ENCODE peak calls at places on chromosomes 3 and 15, in four cellular contexts. One of them, this sample, is unnamed.

GRCh38 chr3:66933233-66933632 is 64.9 kb upstream of the KBTBD8 start:
- DNase-seq in HepG2: no peak
- DNase-seq in GM12878: no peak
- DNase-seq in K562: no peak
- DNase-seq in this sample: no peak

GRCh38 chr3:194285024-194285858 is 65.9 kb downstream of the CPN2 start:
- DNase-seq in HepG2: no peak
- DNase-seq in GM12878: no peak
- DNase-seq in K562: no peak
- DNase-seq in this sample: no peak

GRCh38 chr3:149473314-149473990 is 1.0 kb upstream of the TM4SF4 start:
- DNase-seq in HepG2: no peak
- DNase-seq in GM12878: no peak
- DNase-seq in K562: no peak
- DNase-seq in this sample: no peak

GRCh38 chr3:36900474-36901443 is 44.1 kb downstream of the TRANK1 start:
- DNase-seq in HepG2: no peak
- DNase-seq in GM12878: no peak
- DNase-seq in K562: no peak
- DNase-seq in this sample: no peak

GRCh38 chr15:38029741-38030140 is 95.3 kb downstream of the TMCO5A start:
- DNase-seq in HepG2: no peak
- DNase-seq in GM12878: no peak
- DNase-seq in K562: no peak
- DNase-seq in this sample: no peak

GRCh38 chr3:147187687-147188086 is 218.7 kb downstream of the ZIC4 start:
- DNase-seq in GM12878: no peak
- DNase-seq in K562: no peak
- DNase-seq in HepG2: no peak
- DNase-seq in this sample: no peak

GRCh38 chr3:79002465-79003372 is 765.1 kb downstream of the ROBO1 start:
- DNase-seq in K562: no peak
- DNase-seq in HepG2: no peak
- DNase-seq in GM12878: no peak
- DNase-seq in this sample: no peak

GRCh38 chr3:53375019-53375418 is 27.7 kb upstream of the DCP1A start:
- DNase-seq in GM12878: no peak
- DNase-seq in K562: peak; percentile 72
- DNase-seq in HepG2: peak; percentile 69
- DNase-seq in this sample: peak; percentile 83

GRCh38 chr3:114394551-114394950 is 100.7 kb downstream of the TIGIT start:
- DNase-seq in GM12878: no peak
- DNase-seq in K562: no peak
- DNase-seq in HepG2: no peak
- DNase-seq in this sample: no peak
- TF ChIP-seq FOXM1 in GM12878: no peak
- TF ChIP-seq FOXM1 in K562: no peak
- TF ChIP-seq FOXM1 in HepG2: no peak
- TF ChIP-seq FOXM1 in this sample: no peak

GRCh38 chr3:143298886-143299535 is 179.4 kb downstream of the CHST2 start:
- DNase-seq in GM12878: no peak
- DNase-seq in K562: no peak
- DNase-seq in HepG2: no peak
- DNase-seq in this sample: no peak
- TF ChIP-seq TARDBP in GM12878: no peak
- TF ChIP-seq TARDBP in K562: no peak
- TF ChIP-seq TARDBP in HepG2: no peak
- TF ChIP-seq TARDBP in this sample: no peak

GRCh38 chr3:97932387-97932801 is 39.8 kb downstream of the RIOX2 start:
- DNase-seq in K562: peak; percentile 38
- DNase-seq in GM12878: no peak
- DNase-seq in HepG2: no peak
- DNase-seq in this sample: no peak

GRCh38 chr3:97928986-97929385 is 43.2 kb downstream of the RIOX2 start:
- DNase-seq in HepG2: no peak
- DNase-seq in GM12878: no peak
- DNase-seq in K562: no peak
- DNase-seq in this sample: no peak

GRCh38 chr3:97930018-97930417 is 42.2 kb downstream of the RIOX2 start:
- DNase-seq in HepG2: no peak
- DNase-seq in K562: no peak
- DNase-seq in GM12878: no peak
- DNase-seq in this sample: no peak

GRCh38 chr3:97931218-97931617 is 41.0 kb downstream of the RIOX2 start:
- DNase-seq in K562: no peak
- DNase-seq in GM12878: no peak
- DNase-seq in HepG2: no peak
- DNase-seq in this sample: no peak

GRCh38 chr3:97927699-97928098 is 44.5 kb downstream of the RIOX2 start:
- DNase-seq in HepG2: peak; percentile 35
- DNase-seq in GM12878: no peak
- DNase-seq in K562: no peak
- DNase-seq in this sample: no peak
- TF ChIP-seq BHLHE40 in HepG2: no peak
- TF ChIP-seq BHLHE40 in GM12878: no peak
- TF ChIP-seq BHLHE40 in K562: no peak
- TF ChIP-seq BHLHE40 in this sample: no peak

DNA sequence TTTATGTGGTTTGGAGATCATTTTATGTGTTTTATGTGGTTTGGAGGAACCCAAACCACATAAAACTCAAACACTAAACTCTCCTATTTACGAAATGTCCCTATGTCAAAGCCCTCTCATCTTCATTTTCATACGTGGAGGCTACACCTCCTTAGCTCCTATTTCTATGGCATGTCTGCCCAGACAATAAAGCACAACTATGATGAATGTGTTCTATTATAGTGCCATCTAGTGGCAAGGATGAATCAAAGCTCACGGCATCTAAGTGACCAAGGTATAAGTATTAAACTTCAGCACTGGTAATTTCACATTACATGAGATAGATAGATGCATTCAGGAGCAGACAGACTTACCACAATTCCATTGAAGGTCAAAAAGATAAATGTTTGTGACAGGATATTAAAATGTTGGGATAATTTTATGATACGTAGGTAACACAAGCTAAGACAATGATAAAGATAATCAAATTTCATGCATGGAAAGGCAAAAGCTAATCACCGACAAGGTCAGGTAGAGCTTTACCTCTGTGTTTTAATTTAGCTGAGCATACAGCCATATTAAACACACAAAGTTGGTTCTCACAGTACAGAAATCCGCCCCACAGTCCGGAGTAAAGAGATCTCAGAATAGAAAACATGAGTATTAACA is 130.6 kb upstream of the FHIT start:
- DNase-seq in K562: peak; percentile 22
- DNase-seq in HepG2: peak; percentile 35
- DNase-seq in GM12878: no peak
- DNase-seq in this sample: peak; percentile 60
- TF ChIP-seq FOXM1 in K562: no peak
- TF ChIP-seq FOXM1 in HepG2: no peak
- TF ChIP-seq FOXM1 in GM12878: no peak
- TF ChIP-seq FOXM1 in this sample: no peak

GRCh38 chr3:197031315-197032285 is 2.0 kb upstream of the MELTF start:
- DNase-seq in HepG2: peak; percentile 96
- DNase-seq in GM12878: no peak
- DNase-seq in K562: peak; percentile 73
- DNase-seq in this sample: no peak
- TF ChIP-seq TARDBP in HepG2: peak; percentile 30
- TF ChIP-seq TARDBP in GM12878: no peak
- TF ChIP-seq TARDBP in K562: peak; percentile 55
- TF ChIP-seq TARDBP in this sample: no peak

GRCh38 chr3:125053304-125053699 is 2.5 kb downstream of the HEG1 start:
- DNase-seq in K562: no peak
- DNase-seq in HepG2: no peak
- DNase-seq in GM12878: no peak
- DNase-seq in this sample: no peak

GRCh38 chr3:125052671-125053303 is 3.0 kb downstream of the HEG1 start:
- DNase-seq in GM12878: no peak
- DNase-seq in HepG2: peak; percentile 77
- DNase-seq in K562: no peak
- DNase-seq in this sample: no peak

GRCh38 chr3:125055165-125055912 is 458 bp downstream of the HEG1 start:
- DNase-seq in K562: peak; percentile 33
- DNase-seq in HepG2: no peak
- DNase-seq in GM12878: no peak
- DNase-seq in this sample: peak; percentile 46

GRCh38 chr3:125055913-125056705 is at the start of gene HEG1:
- DNase-seq in HepG2: peak; percentile 55
- DNase-seq in GM12878: no peak
- DNase-seq in K562: peak; percentile 66
- DNase-seq in this sample: peak; percentile 83

GRCh38 chr3:125054436-125055164 is 1.2 kb downstream of the HEG1 start:
- DNase-seq in K562: no peak
- DNase-seq in GM12878: peak; percentile 62
- DNase-seq in HepG2: peak; percentile 85
- DNase-seq in this sample: no peak
- TF ChIP-seq BHLHE40 in K562: no peak
- TF ChIP-seq BHLHE40 in GM12878: peak; percentile 66
- TF ChIP-seq BHLHE40 in HepG2: peak; percentile 27
- TF ChIP-seq BHLHE40 in this sample: no peak

GRCh38 chr3:25664810-25665645 is at the start of gene TOP2B:
- DNase-seq in HepG2: peak; percentile 90
- DNase-seq in GM12878: peak; percentile 81
- DNase-seq in K562: peak; percentile 99
- DNase-seq in this sample: peak; percentile 94

GRCh38 chr3:25662921-25663320 is 1.8 kb downstream of the TOP2B start:
- DNase-seq in GM12878: no peak
- DNase-seq in K562: no peak
- DNase-seq in HepG2: no peak
- DNase-seq in this sample: no peak

GRCh38 chr3:25665646-25666136 is 984 bp upstream of the TOP2B start:
- DNase-seq in K562: no peak
- DNase-seq in HepG2: no peak
- DNase-seq in GM12878: no peak
- DNase-seq in this sample: no peak

GRCh38 chr3:25663324-25664065 is 1.2 kb downstream of the TOP2B start:
- DNase-seq in HepG2: peak; percentile 56
- DNase-seq in GM12878: no peak
- DNase-seq in K562: peak; percentile 25
- DNase-seq in this sample: peak; percentile 30

GRCh38 chr3:25664066-25664809 is 469 bp downstream of the TOP2B start:
- DNase-seq in K562: peak; percentile 78
- DNase-seq in GM12878: no peak
- DNase-seq in HepG2: peak; percentile 29
- DNase-seq in this sample: peak; percentile 45
- TF ChIP-seq FOXM1 in K562: peak; percentile 36
- TF ChIP-seq FOXM1 in GM12878: no peak
- TF ChIP-seq FOXM1 in HepG2: no peak
- TF ChIP-seq FOXM1 in this sample: no peak

GRCh38 chr15:70488002-70488605 is 275.3 kb downstream of the UACA start:
- DNase-seq in HepG2: peak; percentile 29
- DNase-seq in K562: peak; percentile 79
- DNase-seq in GM12878: no peak
- DNase-seq in this sample: peak; percentile 80

GRCh38 chr15:70487380-70487725 is 276.0 kb downstream of the UACA start:
- DNase-seq in HepG2: no peak
- DNase-seq in K562: no peak
- DNase-seq in GM12878: no peak
- DNase-seq in this sample: no peak

GRCh38 chr15:70490838-70491155 is 272.6 kb downstream of the UACA start:
- DNase-seq in HepG2: no peak
- DNase-seq in GM12878: no peak
- DNase-seq in K562: no peak
- DNase-seq in this sample: no peak

GRCh38 chr15:70490148-70490837 is 273.1 kb downstream of the UACA start:
- DNase-seq in HepG2: no peak
- DNase-seq in K562: no peak
- DNase-seq in GM12878: no peak
- DNase-seq in this sample: no peak

DNA sequence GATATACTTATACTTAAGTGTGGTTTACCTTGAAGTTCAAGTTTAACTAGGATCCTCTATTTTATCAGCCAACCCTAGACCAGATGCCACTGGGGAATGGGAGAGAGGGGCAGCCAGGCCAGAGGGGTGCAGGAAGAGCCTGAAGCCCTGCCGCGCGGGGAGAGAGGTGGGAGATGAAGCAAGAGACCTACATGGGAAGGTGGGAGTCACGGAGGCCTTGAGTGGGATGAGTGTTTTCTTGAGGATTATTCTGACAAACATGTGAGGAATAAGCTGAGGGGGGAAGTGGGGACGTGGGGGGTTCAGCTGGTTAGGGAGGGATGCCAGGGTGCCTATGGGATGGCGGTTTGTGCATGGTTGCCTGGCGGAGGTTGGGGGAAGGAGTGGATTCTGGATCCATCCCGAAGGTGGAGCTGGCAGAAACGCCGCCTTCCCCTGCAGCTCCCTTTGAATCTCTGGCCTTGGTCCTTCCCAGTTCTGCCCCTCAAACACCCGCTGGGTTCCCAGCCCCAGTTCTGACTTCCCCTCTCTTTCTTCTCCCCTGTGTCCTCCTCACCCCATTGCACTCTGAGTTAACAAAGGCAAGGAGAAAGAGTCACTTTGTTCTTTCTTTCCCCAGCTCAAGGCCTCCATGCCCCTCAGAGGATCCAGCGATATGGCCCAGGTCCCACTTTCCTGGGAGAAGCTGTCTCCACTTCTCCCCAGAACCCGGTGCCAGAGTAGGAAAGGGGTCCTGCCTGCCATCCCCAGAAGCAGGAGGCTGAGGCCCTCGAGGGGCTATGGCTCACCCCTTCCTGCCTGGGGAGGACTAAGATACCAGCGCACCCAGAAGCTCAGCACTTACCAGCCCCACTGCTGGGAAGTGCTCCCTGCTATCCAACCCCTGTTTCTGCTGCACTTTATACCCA is 274.2 kb downstream of the UACA start:
- DNase-seq in GM12878: no peak
- DNase-seq in K562: no peak
- DNase-seq in HepG2: no peak
- DNase-seq in this sample: no peak
- TF ChIP-seq TARDBP in GM12878: no peak
- TF ChIP-seq TARDBP in K562: no peak
- TF ChIP-seq TARDBP in HepG2: no peak
- TF ChIP-seq TARDBP in this sample: no peak

GRCh38 chr15:66454143-66454542 is 43.4 kb downstream of the SNAPC5 start:
- DNase-seq in GM12878: no peak
- DNase-seq in K562: no peak
- DNase-seq in HepG2: peak; percentile 27
- DNase-seq in this sample: no peak

GRCh38 chr15:66452971-66453580 is 44.5 kb downstream of the SNAPC5 start:
- DNase-seq in K562: no peak
- DNase-seq in HepG2: peak; percentile 72
- DNase-seq in GM12878: no peak
- DNase-seq in this sample: no peak

GRCh38 chr15:66452421-66452820 is 45.1 kb downstream of the SNAPC5 start:
- DNase-seq in HepG2: no peak
- DNase-seq in GM12878: no peak
- DNase-seq in K562: no peak
- DNase-seq in this sample: no peak

GRCh38 chr15:66459818-66460615 is 37.5 kb downstream of the SNAPC5 start:
- DNase-seq in K562: no peak
- DNase-seq in HepG2: no peak
- DNase-seq in GM12878: no peak
- DNase-seq in this sample: no peak

DNA sequence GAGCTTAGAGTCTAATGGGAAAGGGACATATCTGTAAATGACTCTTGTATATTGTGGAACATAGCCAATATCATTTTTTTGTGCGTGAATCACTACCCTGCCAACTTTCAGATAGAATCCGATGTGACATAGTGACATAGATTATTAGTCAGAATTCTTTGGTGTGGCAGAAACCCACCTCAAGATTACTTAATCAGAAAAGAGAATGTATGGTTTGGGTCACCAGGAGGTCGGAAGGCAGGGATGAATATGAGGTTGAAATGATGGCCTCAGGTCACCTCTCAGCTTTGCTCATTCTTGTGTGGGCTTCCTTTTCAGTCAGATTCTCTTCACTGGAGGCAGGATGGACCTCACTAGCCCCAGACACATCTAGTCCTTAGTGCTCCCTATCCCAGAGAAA is 41.4 kb downstream of the SNAPC5 start:
- DNase-seq in HepG2: no peak
- DNase-seq in GM12878: no peak
- DNase-seq in K562: no peak
- DNase-seq in this sample: no peak
- TF ChIP-seq BHLHE40 in HepG2: no peak
- TF ChIP-seq BHLHE40 in GM12878: no peak
- TF ChIP-seq BHLHE40 in K562: no peak
- TF ChIP-seq BHLHE40 in this sample: no peak

This sample was measured in HEK293T.